ENCODE peak calls at places on chromosomes 12 and 14, in eight cellular contexts. One of them, this sample, is unnamed.
A peak's percentile ranks its signal among the peaks of the same experiment; 100 is the strongest.

GRCh38 chr12:133081408-133081806 is 684 bp downstream of the ZNF140 start:
- DNase-seq in neural progenitor cell: no peak
- DNase-seq in mammary epithelial cell: no peak
- DNase-seq in fibroblast of lung: no peak
- DNase-seq in PC-3: no peak
- DNase-seq in MM.1S: no peak
- DNase-seq in hepatocyte: peak; percentile 10
- DNase-seq in GM23338: peak; percentile 50
- DNase-seq in this sample: no peak

GRCh38 chr14:94471045-94471444 is 5.0 kb downstream of the SERPINA9 start:
- DNase-seq in neural progenitor cell: no peak
- DNase-seq in mammary epithelial cell: no peak
- DNase-seq in fibroblast of lung: no peak
- DNase-seq in PC-3: no peak
- DNase-seq in MM.1S: no peak
- DNase-seq in hepatocyte: no peak
- DNase-seq in GM23338: no peak
- DNase-seq in this sample: no peak

GRCh38 chr12:121926874-121927706 is 8.7 kb downstream of the CFAP251 start:
- DNase-seq in neural progenitor cell: no peak
- DNase-seq in mammary epithelial cell: no peak
- DNase-seq in fibroblast of lung: no peak
- DNase-seq in PC-3: no peak
- DNase-seq in MM.1S: no peak
- DNase-seq in hepatocyte: no peak
- DNase-seq in GM23338: peak; percentile 43
- DNase-seq in this sample: no peak

GRCh38 chr12:104673294-104674062 is 216.7 kb downstream of the CHST11 start:
- DNase-seq in neural progenitor cell: no peak
- DNase-seq in mammary epithelial cell: no peak
- DNase-seq in fibroblast of lung: peak; percentile 34
- DNase-seq in PC-3: no peak
- DNase-seq in MM.1S: no peak
- DNase-seq in hepatocyte: no peak
- DNase-seq in GM23338: no peak
- DNase-seq in this sample: no peak

GRCh38 chr14:102605026-102605425 is 12.6 kb downstream of the RCOR1 start:
- DNase-seq in neural progenitor cell: no peak
- DNase-seq in mammary epithelial cell: peak; percentile 86
- DNase-seq in fibroblast of lung: no peak
- DNase-seq in PC-3: peak; percentile 31
- DNase-seq in MM.1S: no peak
- DNase-seq in hepatocyte: no peak
- DNase-seq in GM23338: no peak
- DNase-seq in this sample: no peak

GRCh38 chr12:26277511-26278246 is 82.3 kb downstream of the SSPN start:
- DNase-seq in neural progenitor cell: no peak
- DNase-seq in mammary epithelial cell: no peak
- DNase-seq in fibroblast of lung: no peak
- DNase-seq in PC-3: no peak
- DNase-seq in MM.1S: no peak
- DNase-seq in hepatocyte: no peak
- DNase-seq in GM23338: no peak
- DNase-seq in this sample: no peak

GRCh38 chr12:24950231-24950834 is 1.4 kb upstream of the BCAT1 start:
- DNase-seq in neural progenitor cell: no peak
- DNase-seq in mammary epithelial cell: no peak
- DNase-seq in fibroblast of lung: no peak
- DNase-seq in PC-3: no peak
- DNase-seq in MM.1S: peak; percentile 91
- DNase-seq in hepatocyte: no peak
- DNase-seq in GM23338: no peak
- DNase-seq in this sample: no peak

GRCh38 chr14:90784621-90785270 is 31.5 kb downstream of the TTC7B start:
- DNase-seq in neural progenitor cell: no peak
- DNase-seq in mammary epithelial cell: no peak
- DNase-seq in fibroblast of lung: no peak
- DNase-seq in PC-3: no peak
- DNase-seq in MM.1S: no peak
- DNase-seq in hepatocyte: no peak
- DNase-seq in GM23338: no peak
- DNase-seq in this sample: no peak

GRCh38 chr12:132145334-132145733 is 1.1 kb downstream of the NOC4L start:
- DNase-seq in neural progenitor cell: no peak
- DNase-seq in mammary epithelial cell: no peak
- DNase-seq in fibroblast of lung: no peak
- DNase-seq in PC-3: no peak
- DNase-seq in MM.1S: no peak
- DNase-seq in hepatocyte: no peak
- DNase-seq in GM23338: no peak
- DNase-seq in this sample: no peak

GRCh38 chr12:9115731-9116689 is at the start of gene A2M:
- DNase-seq in neural progenitor cell: no peak
- DNase-seq in mammary epithelial cell: no peak
- DNase-seq in fibroblast of lung: peak; percentile 71
- DNase-seq in PC-3: no peak
- DNase-seq in MM.1S: no peak
- DNase-seq in hepatocyte: peak; percentile 19
- DNase-seq in GM23338: no peak
- DNase-seq in this sample: no peak

GRCh38 chr14:71551291-71551955 is 380.8 kb upstream of the RGS6 start:
- DNase-seq in neural progenitor cell: no peak
- DNase-seq in mammary epithelial cell: peak; percentile 57
- DNase-seq in fibroblast of lung: no peak
- DNase-seq in PC-3: no peak
- DNase-seq in MM.1S: no peak
- DNase-seq in hepatocyte: peak; percentile 43
- DNase-seq in GM23338: no peak
- DNase-seq in this sample: no peak

GRCh38 chr12:45655753-45656152 is 73.8 kb upstream of the ARID2 start:
- DNase-seq in neural progenitor cell: no peak
- DNase-seq in mammary epithelial cell: no peak
- DNase-seq in fibroblast of lung: no peak
- DNase-seq in PC-3: no peak
- DNase-seq in MM.1S: no peak
- DNase-seq in hepatocyte: no peak
- DNase-seq in GM23338: no peak
- DNase-seq in this sample: no peak

GRCh38 chr14:103618999-103619398 is 10.0 kb upstream of the KLC1 start:
- DNase-seq in neural progenitor cell: no peak
- DNase-seq in mammary epithelial cell: peak; percentile 57
- DNase-seq in fibroblast of lung: no peak
- DNase-seq in PC-3: peak; percentile 38
- DNase-seq in MM.1S: no peak
- DNase-seq in hepatocyte: no peak
- DNase-seq in GM23338: no peak
- DNase-seq in this sample: no peak

GRCh38 chr12:113609692-113610469 is 138.2 kb upstream of the LHX5 start:
- DNase-seq in neural progenitor cell: peak; percentile 98
- DNase-seq in mammary epithelial cell: no peak
- DNase-seq in fibroblast of lung: no peak
- DNase-seq in PC-3: no peak
- DNase-seq in MM.1S: no peak
- DNase-seq in hepatocyte: no peak
- DNase-seq in GM23338: peak; percentile 81
- DNase-seq in this sample: no peak

GRCh38 chr14:73774671-73775070 is 60.5 kb upstream of the PNMA1 start:
- DNase-seq in neural progenitor cell: no peak
- DNase-seq in mammary epithelial cell: no peak
- DNase-seq in fibroblast of lung: no peak
- DNase-seq in PC-3: no peak
- DNase-seq in MM.1S: no peak
- DNase-seq in hepatocyte: no peak
- DNase-seq in GM23338: no peak
- DNase-seq in this sample: no peak

GRCh38 chr12:124686885-124687694 is 119.7 kb upstream of the NCOR2 start:
- DNase-seq in neural progenitor cell: no peak
- DNase-seq in mammary epithelial cell: peak; percentile 24
- DNase-seq in fibroblast of lung: no peak
- DNase-seq in PC-3: no peak
- DNase-seq in MM.1S: no peak
- DNase-seq in hepatocyte: no peak
- DNase-seq in GM23338: no peak
- DNase-seq in this sample: peak; percentile 41

GRCh38 chr12:58540480-58541299 is 379.6 kb downstream of the LRIG3 start:
- DNase-seq in neural progenitor cell: peak; percentile 92
- DNase-seq in mammary epithelial cell: peak; percentile 62
- DNase-seq in fibroblast of lung: peak; percentile 94
- DNase-seq in PC-3: peak; percentile 92
- DNase-seq in MM.1S: peak; percentile 78
- DNase-seq in hepatocyte: peak; percentile 89
- DNase-seq in GM23338: peak; percentile 92
- DNase-seq in this sample: peak; percentile 40

GRCh38 chr14:55399912-55400311 is 11.7 kb downstream of the ATG14 start:
- DNase-seq in neural progenitor cell: no peak
- DNase-seq in mammary epithelial cell: no peak
- DNase-seq in fibroblast of lung: peak; percentile 28
- DNase-seq in PC-3: peak; percentile 52
- DNase-seq in MM.1S: no peak
- DNase-seq in hepatocyte: no peak
- DNase-seq in GM23338: no peak
- DNase-seq in this sample: no peak

DNA sequence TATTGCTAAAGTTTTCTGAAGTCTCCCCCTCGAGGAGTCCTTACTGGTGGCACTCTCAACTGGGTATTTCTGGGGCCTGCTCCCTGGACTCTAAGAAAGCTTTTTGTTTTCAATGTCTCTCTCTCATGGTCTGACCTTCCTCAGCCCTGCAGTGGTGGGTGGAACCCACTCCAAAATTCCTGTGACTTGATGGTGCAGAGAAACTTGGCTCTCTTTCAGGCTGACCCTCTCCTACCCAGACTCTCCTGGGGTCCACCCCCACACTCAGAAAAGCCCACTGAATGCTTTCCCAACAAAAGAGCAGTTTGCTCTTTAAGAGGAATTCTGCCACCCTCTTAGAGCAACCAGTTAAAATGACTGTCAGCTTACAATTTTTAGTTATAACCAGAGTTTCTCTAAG is 967 bp upstream of the PTCSC3 start:
- DNase-seq in neural progenitor cell: no peak
- DNase-seq in mammary epithelial cell: no peak
- DNase-seq in fibroblast of lung: no peak
- DNase-seq in PC-3: no peak
- DNase-seq in MM.1S: no peak
- DNase-seq in hepatocyte: no peak
- DNase-seq in GM23338: no peak
- DNase-seq in this sample: no peak
- TF ChIP-seq EZH2 in neural progenitor cell: no peak
- TF ChIP-seq EZH2 in mammary epithelial cell: no peak
- TF ChIP-seq EZH2 in fibroblast of lung: no peak
- TF ChIP-seq EZH2 in PC-3: no peak
- TF ChIP-seq EZH2 in MM.1S: no peak
- TF ChIP-seq EZH2 in hepatocyte: no peak
- TF ChIP-seq EZH2 in GM23338: no peak
- TF ChIP-seq EZH2 in this sample: no peak

DNA sequence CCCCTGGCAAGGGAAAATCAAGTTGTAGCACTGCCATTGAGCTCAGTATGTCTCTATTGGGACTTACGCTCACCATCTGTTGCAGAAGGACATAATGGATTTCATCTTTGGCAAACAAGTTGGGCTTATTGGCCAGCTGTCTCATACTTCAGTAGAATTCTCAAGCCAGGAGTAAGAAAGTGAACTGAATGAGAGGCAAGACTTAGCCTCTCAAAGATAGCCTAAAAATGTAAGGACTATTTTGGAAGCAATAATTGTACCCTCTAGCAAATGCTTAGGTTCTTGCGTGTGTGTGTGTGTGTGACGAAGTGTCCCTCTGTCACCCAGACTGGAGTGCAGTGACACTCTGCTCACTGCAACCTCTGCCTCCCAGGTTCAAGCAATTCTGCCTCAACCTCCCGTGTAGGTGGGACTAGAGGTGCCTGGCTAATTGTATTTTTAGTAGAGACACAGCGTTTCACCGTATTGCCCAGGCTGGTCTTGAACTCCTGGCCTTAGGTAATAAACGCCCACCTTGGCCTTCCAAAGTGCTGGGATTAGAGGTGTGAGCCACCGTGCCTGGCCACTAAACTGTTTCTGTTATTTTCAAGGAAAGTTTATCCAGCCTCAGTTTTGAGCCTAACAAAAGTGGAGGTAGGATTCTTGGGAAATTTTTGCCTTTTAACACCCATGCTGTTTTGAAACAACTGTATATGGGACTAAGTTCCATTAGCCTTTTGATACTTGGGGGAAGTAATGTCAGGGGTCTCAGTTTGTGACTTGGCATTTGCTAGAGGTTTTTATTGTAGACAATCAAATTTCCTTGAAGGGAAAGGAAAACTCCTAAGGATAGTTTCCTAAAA is 7.0 kb downstream of the HNRNPA1 start:
- DNase-seq in neural progenitor cell: no peak
- DNase-seq in mammary epithelial cell: no peak
- DNase-seq in fibroblast of lung: no peak
- DNase-seq in PC-3: no peak
- DNase-seq in MM.1S: no peak
- DNase-seq in hepatocyte: no peak
- DNase-seq in GM23338: peak; percentile 32
- DNase-seq in this sample: no peak
- H3K4me2 ChIP-seq in neural progenitor cell: peak overlapping the region; percentile 21
- H3K4me2 ChIP-seq in mammary epithelial cell: no peak overlapping the region
- H3K4me2 ChIP-seq in fibroblast of lung: no peak overlapping the region
- H3K4me2 ChIP-seq in PC-3: no peak overlapping the region
- H3K4me2 ChIP-seq in MM.1S: no peak overlapping the region
- H3K4me2 ChIP-seq in hepatocyte: peak overlapping the region; percentile 94
- H3K4me2 ChIP-seq in GM23338: no peak overlapping the region
- H3K4me2 ChIP-seq in this sample: no peak overlapping the region

GRCh38 chr12:94267907-94268575 is 119.7 kb downstream of the PLXNC1 start:
- DNase-seq in neural progenitor cell: no peak
- DNase-seq in mammary epithelial cell: no peak
- DNase-seq in fibroblast of lung: peak; percentile 15
- DNase-seq in PC-3: no peak
- DNase-seq in MM.1S: no peak
- DNase-seq in hepatocyte: no peak
- DNase-seq in GM23338: no peak
- DNase-seq in this sample: no peak
- TF ChIP-seq EZH2 in neural progenitor cell: no peak
- TF ChIP-seq EZH2 in mammary epithelial cell: no peak
- TF ChIP-seq EZH2 in fibroblast of lung: no peak
- TF ChIP-seq EZH2 in PC-3: no peak
- TF ChIP-seq EZH2 in MM.1S: no peak
- TF ChIP-seq EZH2 in hepatocyte: no peak
- TF ChIP-seq EZH2 in GM23338: no peak
- TF ChIP-seq EZH2 in this sample: no peak

DNA sequence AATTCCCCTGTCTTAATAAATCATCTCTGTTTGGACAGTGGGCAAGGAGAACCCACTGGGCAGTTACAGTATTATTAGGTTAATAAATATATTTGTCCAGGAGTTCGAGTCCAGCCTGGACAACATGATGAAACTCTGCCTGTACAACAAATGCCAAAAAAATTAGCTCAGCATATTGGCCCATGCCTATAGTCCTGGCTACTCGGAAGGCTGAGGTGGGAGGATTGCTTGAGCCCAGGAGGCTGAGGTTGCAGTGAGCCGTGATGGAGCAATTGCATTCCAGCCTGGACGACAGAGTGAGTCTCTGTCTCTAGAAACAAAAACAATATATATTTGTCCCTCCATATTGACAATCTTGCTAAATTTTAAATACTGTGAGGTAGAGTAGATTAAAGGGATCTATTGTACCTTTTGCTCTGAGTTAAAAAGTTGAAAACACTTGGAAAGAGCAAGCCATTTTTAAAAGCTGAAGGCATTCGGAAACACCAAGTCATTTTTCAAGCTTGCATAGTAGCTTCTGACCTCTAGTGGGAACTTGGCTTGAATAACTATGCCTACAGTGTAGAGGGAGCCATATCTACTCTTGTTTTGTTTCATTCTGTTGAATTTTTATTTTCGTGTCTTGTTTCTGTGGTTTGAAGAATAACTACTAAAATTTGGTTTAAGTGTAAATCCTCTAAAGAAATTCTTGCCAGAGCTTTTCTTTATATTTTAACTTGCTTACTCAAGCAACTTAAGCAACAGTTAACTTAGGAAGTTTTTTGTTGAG is 14.6 kb upstream of the EEA1 start:
- DNase-seq in neural progenitor cell: peak; percentile 12
- DNase-seq in mammary epithelial cell: no peak
- DNase-seq in fibroblast of lung: peak; percentile 60
- DNase-seq in PC-3: no peak
- DNase-seq in MM.1S: peak; percentile 49
- DNase-seq in hepatocyte: no peak
- DNase-seq in GM23338: peak; percentile 50
- DNase-seq in this sample: no peak
- H3K4me2 ChIP-seq in neural progenitor cell: no peak overlapping the region
- H3K4me2 ChIP-seq in mammary epithelial cell: no peak overlapping the region
- H3K4me2 ChIP-seq in fibroblast of lung: peak overlapping the region; percentile 29
- H3K4me2 ChIP-seq in PC-3: no peak overlapping the region
- H3K4me2 ChIP-seq in MM.1S: peak overlapping the region; percentile 3
- H3K4me2 ChIP-seq in hepatocyte: peak overlapping the region; percentile 46
- H3K4me2 ChIP-seq in GM23338: no peak overlapping the region
- H3K4me2 ChIP-seq in this sample: no peak overlapping the region